ENCODE peak calls at places on chromosomes 7 and 10, in six cellular contexts. S, E, C, Z, G and T are unnamed samples. For H3K4me1, the result is how much of the 10 kb centered on the place peaks cover.

GRCh38 chr7:121204537-121204936 is 124.3 kb upstream of the WNT16 start:
- DNase-seq in S (no peak), G (no peak), E (no peak), C (peak), Z (no peak), T (no peak)

GRCh38 chr7:108455524-108455832 is 758 bp downstream of the NRCAM start:
- DNase-seq in G (no peak), E (peak), S (peak), Z (no peak), C (no peak), T (no peak)

GRCh38 chr10:45470098-45471012 is 96.3 kb downstream of the ALOX5 start:
- DNase-seq in S (no peak), C (peak), G (no peak), E (no peak), Z (no peak), T (peak)

GRCh38 chr10:98488669-98489430 is 42.1 kb upstream of the HPS1 start:
- DNase-seq in E (no peak), Z (no peak), C (no peak), G (no peak), S (no peak), T (no peak)

GRCh38 chr7:92608380-92609322 is 18.5 kb upstream of the FAM133B start:
- DNase-seq in E (peak), S (no peak), Z (no peak), C (no peak), G (no peak), T (no peak)

GRCh38 chr10:22740180-22740579 is 25.8 kb upstream of the PIP4K2A start:
- DNase-seq in C (no peak), G (no peak), S (no peak), Z (no peak), E (no peak), T (no peak)

GRCh38 chr7:28725045-28725630 is 233.0 kb downstream of the TRIL start:
- DNase-seq in S (no peak), Z (no peak), E (no peak), G (no peak), C (no peak), T (no peak)

GRCh38 chr10:60048146-60048545 is 141.8 kb upstream of the CCDC6 start:
- DNase-seq in E (no peak), C (peak), S (peak), Z (no peak), G (peak), T (peak)

GRCh38 chr10:123669901-123670300 is 3.7 kb downstream of the GPR26 start:
- DNase-seq in Z (no peak), E (no peak), C (no peak), S (no peak), G (no peak), T (no peak)

GRCh38 chr7:7136857-7137309 is 45.5 kb upstream of the C1GALT1 start:
- DNase-seq in S (no peak), Z (no peak), G (no peak), E (no peak), C (no peak), T (no peak)
- TF ChIP-seq CTCF in S (no peak), Z (no peak), G (no peak), E (no peak), C (no peak), T (no peak)

GRCh38 chr10:88411772-88412349 is 171.3 kb downstream of the RNLS start:
- DNase-seq in S (no peak), C (no peak), Z (no peak), E (no peak), G (no peak), T (no peak)

GRCh38 chr10:88409824-88410223 is 173.3 kb downstream of the RNLS start:
- DNase-seq in C (no peak), S (no peak), G (no peak), E (no peak), Z (no peak), T (no peak)

GRCh38 chr10:88408111-88408510 is 175.0 kb downstream of the RNLS start:
- DNase-seq in C (no peak), E (no peak), Z (no peak), G (no peak), S (no peak), T (no peak)

GRCh38 chr10:88413412-88413811 is 169.7 kb downstream of the RNLS start:
- DNase-seq in G (no peak), E (no peak), C (no peak), Z (no peak), S (no peak), T (no peak)

GRCh38 chr10:88409236-88409635 is 173.9 kb downstream of the RNLS start:
- DNase-seq in G (no peak), S (no peak), Z (no peak), E (no peak), C (no peak), T (no peak)
- H3K4me3 ChIP-seq in G (no peak), S (no peak), Z (no peak), E (no peak), C (no peak), T (no peak)

DNA sequence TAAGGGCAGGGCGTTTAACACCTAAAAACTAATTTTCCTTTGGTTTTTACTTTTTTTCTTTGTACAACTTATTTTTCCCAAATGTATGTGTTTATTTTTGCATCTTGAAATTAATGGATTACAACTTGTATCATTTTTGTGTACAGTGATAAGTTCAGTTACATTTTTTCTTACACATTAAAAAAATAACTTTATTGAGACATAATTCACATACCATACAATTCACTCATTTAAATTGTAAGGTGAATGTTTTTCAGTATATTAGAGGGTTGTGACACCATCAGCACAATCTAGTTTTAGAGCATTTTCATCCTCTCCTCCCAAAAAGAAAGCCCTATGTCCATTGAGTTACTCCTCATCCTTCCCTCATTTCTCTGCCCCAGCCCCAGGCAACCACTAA is 11.6 kb downstream of the OGDH start:
- DNase-seq in C (no peak), E (no peak), G (no peak), S (no peak), Z (no peak), T (no peak)
- H3K4me1 ChIP-seq in C (under half), E (under half), G (under half), S (under half), Z (half or more), T (half or more)

DNA sequence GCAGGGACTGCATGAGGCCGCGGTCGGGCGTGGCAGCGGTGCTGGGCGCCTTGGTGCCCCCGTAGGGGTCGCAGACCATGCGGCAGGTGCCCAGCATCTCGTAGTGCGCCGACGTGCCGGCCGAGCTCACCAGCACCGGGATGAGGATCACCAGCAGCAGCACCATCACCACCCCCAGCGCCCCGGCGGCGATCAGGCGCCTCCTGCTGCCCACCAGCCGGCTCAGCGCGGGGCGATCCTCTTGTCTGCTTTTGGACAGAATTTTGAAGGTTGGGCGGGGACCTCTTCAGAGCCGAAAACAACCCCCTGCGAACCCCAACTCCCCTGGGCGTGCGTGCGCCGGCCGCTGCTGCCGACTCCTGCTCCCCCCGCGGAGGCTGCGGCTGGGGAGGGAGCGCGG is 779 bp downstream of the C1QL3 start:
- DNase-seq in E (no peak), G (no peak), Z (no peak), C (peak), S (no peak), T (no peak)
- TF ChIP-seq CTCF in E (no peak), G (no peak), Z (peak), C (peak), S (no peak), T (no peak)

GRCh38 chr10:29783211-29783947 is 148.6 kb upstream of the SVIL start:
- DNase-seq in S (no peak), E (no peak), Z (no peak), G (no peak), C (no peak), T (no peak)
- H3K4me3 ChIP-seq in S (no peak), E (no peak), Z (no peak), G (no peak), C (no peak), T (no peak)

GRCh38 chr10:58453098-58453497 is 59.6 kb upstream of the BICC1 start:
- DNase-seq in E (no peak), S (no peak), Z (no peak), G (no peak), C (no peak), T (no peak)

GRCh38 chr10:58456180-58456579 is 56.5 kb upstream of the BICC1 start:
- DNase-seq in S (no peak), C (no peak), G (no peak), E (no peak), Z (no peak), T (no peak)

GRCh38 chr10:58448121-58448935 is 63.1 kb downstream of the TFAM start:
- DNase-seq in C (no peak), G (no peak), Z (no peak), E (no peak), S (no peak), T (no peak)

DNA sequence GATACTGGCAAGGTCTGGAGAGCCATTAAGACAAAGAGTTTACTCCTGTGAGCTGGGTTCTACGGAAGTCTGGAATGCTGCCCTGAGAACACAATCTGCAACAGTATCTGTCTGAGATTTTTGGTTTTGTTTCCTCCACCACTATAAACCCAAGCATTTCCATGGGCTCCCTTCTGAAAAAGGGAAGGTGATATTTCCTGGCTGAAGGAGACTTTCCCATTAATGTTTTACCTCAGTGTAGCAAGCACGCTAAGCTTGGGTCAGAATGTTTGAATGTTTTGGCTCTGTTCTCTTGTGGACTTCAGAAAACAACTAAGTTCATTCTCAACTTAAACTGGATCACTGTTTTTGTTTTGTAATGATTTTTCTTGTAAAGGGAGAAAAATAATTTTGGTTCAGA is 61.2 kb upstream of the BICC1 start:
- DNase-seq in S (no peak), C (no peak), Z (no peak), E (no peak), G (no peak), T (no peak)
- H3K4me1 ChIP-seq in S (under half), C (under half), Z (under half), E (under half), G (under half), T (under half)

DNA sequence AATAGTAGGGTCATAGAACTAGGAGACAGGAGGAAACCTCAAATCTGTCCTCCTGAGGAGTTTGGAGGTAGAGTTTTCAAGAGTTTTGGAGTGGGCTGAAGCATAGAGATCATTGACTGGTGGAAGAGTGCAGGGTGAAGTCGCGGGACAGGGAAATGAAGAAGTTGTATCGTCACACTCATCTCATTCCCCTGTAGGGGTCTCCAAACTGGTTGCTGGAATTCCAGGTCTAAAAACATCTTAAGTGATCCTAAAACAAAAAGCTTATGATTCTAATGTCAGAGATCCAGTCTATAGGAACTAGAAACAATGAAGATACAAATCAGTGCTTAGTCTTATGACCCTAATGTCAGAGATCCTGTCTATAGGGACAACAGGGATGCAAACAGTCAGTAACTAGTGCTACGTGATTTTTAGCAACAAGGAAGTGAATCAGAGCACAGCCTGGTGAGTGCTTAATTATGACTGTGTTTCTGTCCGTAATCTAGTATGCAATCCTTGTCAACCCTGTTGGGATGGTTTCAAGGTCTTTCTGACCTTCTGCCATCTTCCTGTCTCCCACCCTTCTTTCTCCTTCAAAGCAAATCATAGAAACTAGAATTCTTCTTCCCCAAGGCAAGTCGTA is 139.4 kb downstream of the SKIDA1 start:
- DNase-seq in S (no peak), G (no peak), C (no peak), Z (no peak), E (no peak), T (no peak)
- TF ChIP-seq CTCF in S (no peak), G (peak), C (no peak), Z (no peak), E (no peak), T (no peak)

GRCh38 chr10:8532647-8533046 is 478.2 kb downstream of the GATA3 start:
- DNase-seq in C (no peak), E (no peak), G (no peak), Z (no peak), S (no peak), T (no peak)

GRCh38 chr10:8527773-8528172 is 473.3 kb downstream of the GATA3 start:
- DNase-seq in C (no peak), S (no peak), E (no peak), Z (no peak), G (no peak), T (no peak)
- H3K4me3 ChIP-seq in C (no peak), S (no peak), E (no peak), Z (no peak), G (no peak), T (no peak)

GRCh38 chr7:26199301-26200112 is 1.0 kb downstream of the HNRNPA2B1 start:
- DNase-seq in S (peak), C (peak), Z (no peak), E (peak), G (no peak), T (no peak)
- H3K4me1 ChIP-seq in S (under half), C (under half), Z (under half), E (under half), G (under half), T (under half)